ENCODE peak calls at places on chromosomes 2 and 18, in four cellular contexts. One of them, this sample, is unnamed.

GRCh38 chr2:120669971-120670370 is 65.7 kb upstream of the GLI2 start:
- DNase-seq in Caco-2: no peak
- DNase-seq in tibial nerve: no peak
- DNase-seq in ovary: no peak
- DNase-seq in this sample: no peak

GRCh38 chr2:111244864-111245263 is 124.2 kb downstream of the BCL2L11 start:
- DNase-seq in ovary: no peak
- DNase-seq in tibial nerve: no peak
- DNase-seq in Caco-2: no peak
- DNase-seq in this sample: no peak

GRCh38 chr2:206353685-206354084 is 79.2 kb downstream of the ZDBF2 start:
- DNase-seq in Caco-2: no peak
- DNase-seq in tibial nerve: no peak
- DNase-seq in ovary: no peak
- DNase-seq in this sample: no peak

GRCh38 chr2:169659314-169659713 is 34.9 kb downstream of the CFAP210 start:
- DNase-seq in Caco-2: no peak
- DNase-seq in ovary: no peak
- DNase-seq in tibial nerve: no peak
- DNase-seq in this sample: no peak

GRCh38 chr2:126887506-126887905 is 11.2 kb upstream of the TEX51 start:
- DNase-seq in Caco-2: peak; percentile 14
- DNase-seq in ovary: no peak
- DNase-seq in tibial nerve: no peak
- DNase-seq in this sample: no peak

GRCh38 chr2:43484323-43484930 is 111.4 kb downstream of the THADA start:
- DNase-seq in tibial nerve: no peak
- DNase-seq in Caco-2: no peak
- DNase-seq in ovary: no peak
- DNase-seq in this sample: peak; percentile 84

GRCh38 chr2:167333245-167333644 is 445.0 kb downstream of the XIRP2 start:
- DNase-seq in tibial nerve: no peak
- DNase-seq in Caco-2: no peak
- DNase-seq in ovary: no peak
- DNase-seq in this sample: peak; percentile 3

GRCh38 chr2:237743024-237743423 is 55.6 kb upstream of the RBM44 start:
- DNase-seq in tibial nerve: no peak
- DNase-seq in ovary: no peak
- DNase-seq in Caco-2: no peak
- DNase-seq in this sample: no peak

GRCh38 chr18:45517181-45517741 is 98.0 kb upstream of the SLC14A2 start:
- DNase-seq in Caco-2: no peak
- DNase-seq in ovary: no peak
- DNase-seq in tibial nerve: peak; percentile 64
- DNase-seq in this sample: no peak

GRCh38 chr2:222671259-222672067 is at the start of gene MOGAT1:
- DNase-seq in Caco-2: peak; percentile 74
- DNase-seq in ovary: no peak
- DNase-seq in tibial nerve: no peak
- DNase-seq in this sample: no peak

GRCh38 chr18:47795448-47795843 is 135.0 kb downstream of the SMAD2 start:
- DNase-seq in ovary: peak; percentile 18
- DNase-seq in tibial nerve: no peak
- DNase-seq in Caco-2: no peak
- DNase-seq in this sample: no peak

GRCh38 chr2:230411484-230412368 is 4.3 kb upstream of the SP100 start:
- DNase-seq in Caco-2: peak; percentile 51
- DNase-seq in ovary: peak; percentile 60
- DNase-seq in tibial nerve: peak; percentile 42
- DNase-seq in this sample: peak; percentile 56

GRCh38 chr2:215435261-215435808 is 533 bp downstream of the FN1 start:
- DNase-seq in ovary: peak; percentile 45
- DNase-seq in Caco-2: no peak
- DNase-seq in tibial nerve: no peak
- DNase-seq in this sample: peak; percentile 59

GRCh38 chr2:132607407-132607806 is 62.6 kb downstream of the LYPD1 start:
- DNase-seq in tibial nerve: no peak
- DNase-seq in ovary: no peak
- DNase-seq in Caco-2: no peak
- DNase-seq in this sample: no peak

GRCh38 chr18:45245036-45245638 is 370.1 kb upstream of the SLC14A2 start:
- DNase-seq in Caco-2: no peak
- DNase-seq in ovary: no peak
- DNase-seq in tibial nerve: no peak
- DNase-seq in this sample: peak; percentile 33

GRCh38 chr2:120497261-120497977 is 151.5 kb downstream of the INHBB start:
- DNase-seq in Caco-2: no peak
- DNase-seq in tibial nerve: no peak
- DNase-seq in ovary: no peak
- DNase-seq in this sample: no peak

DNA sequence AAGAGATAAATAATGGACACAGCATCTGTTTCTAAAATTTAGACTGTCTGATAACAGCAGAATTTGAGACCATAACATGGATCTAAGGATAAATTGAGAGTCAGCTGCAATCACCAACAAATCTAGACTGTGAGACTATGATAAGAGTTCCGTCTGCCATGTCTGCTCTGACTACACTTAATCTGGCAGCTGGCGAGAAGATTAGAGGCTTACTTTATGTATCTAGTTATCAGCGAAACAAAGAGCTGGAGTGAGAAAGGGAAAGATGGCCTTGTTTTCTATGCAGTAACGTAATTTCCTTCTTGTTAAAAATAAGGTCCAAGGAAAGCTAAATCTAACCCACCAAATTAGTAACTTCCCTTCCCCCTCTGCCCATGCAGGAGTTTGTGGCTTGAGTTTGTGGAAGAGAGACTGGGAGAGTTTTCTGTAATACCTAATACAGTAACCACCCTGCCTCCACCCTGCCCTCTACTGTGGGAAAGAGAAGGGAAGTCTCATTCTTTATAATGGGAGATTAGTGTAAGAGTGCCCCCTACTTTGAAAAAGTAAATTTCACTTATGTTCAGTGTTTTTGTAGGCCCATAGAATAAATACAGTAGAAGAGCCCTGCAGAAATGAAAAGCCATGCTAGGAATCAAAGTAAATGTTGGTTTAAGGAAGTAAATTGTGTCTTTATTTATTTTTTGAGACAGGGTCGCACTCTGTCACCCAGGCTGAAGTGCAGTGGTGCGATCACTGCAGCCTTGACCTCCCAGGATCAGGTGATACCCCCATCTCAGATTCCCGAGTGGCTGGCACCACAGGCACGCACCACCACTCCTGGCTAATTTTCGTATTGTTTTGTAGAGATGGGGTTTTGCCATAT is 27.5 kb downstream of the EML4 start:
- DNase-seq in Caco-2: peak; percentile 68
- DNase-seq in ovary: no peak
- DNase-seq in tibial nerve: peak; percentile 19
- DNase-seq in this sample: peak; percentile 85
- H3K4me3 ChIP-seq in Caco-2: no peak overlapping the region
- H3K4me3 ChIP-seq in ovary: no peak overlapping the region
- H3K4me3 ChIP-seq in tibial nerve: no peak overlapping the region
- H3K4me3 ChIP-seq in this sample: peak overlapping the region; percentile 41

GRCh38 chr2:156341482-156342251 is 9.1 kb upstream of the NR4A2 start:
- DNase-seq in ovary: peak; percentile 96
- DNase-seq in tibial nerve: peak; percentile 85
- DNase-seq in Caco-2: peak; percentile 92
- DNase-seq in this sample: peak; percentile 95

GRCh38 chr2:156339866-156340265 is 7.3 kb upstream of the NR4A2 start:
- DNase-seq in ovary: no peak
- DNase-seq in Caco-2: no peak
- DNase-seq in tibial nerve: no peak
- DNase-seq in this sample: no peak

GRCh38 chr2:156340818-156341481 is 8.4 kb upstream of the NR4A2 start:
- DNase-seq in Caco-2: no peak
- DNase-seq in ovary: no peak
- DNase-seq in tibial nerve: no peak
- DNase-seq in this sample: no peak

GRCh38 chr2:156339110-156339847 is 6.8 kb upstream of the NR4A2 start:
- DNase-seq in Caco-2: no peak
- DNase-seq in tibial nerve: no peak
- DNase-seq in ovary: no peak
- DNase-seq in this sample: no peak

GRCh38 chr2:156340377-156340776 is 7.9 kb upstream of the NR4A2 start:
- DNase-seq in tibial nerve: no peak
- DNase-seq in Caco-2: no peak
- DNase-seq in ovary: no peak
- DNase-seq in this sample: no peak
- H3K4me1 ChIP-seq in tibial nerve: peaks cover 11% of the 10 kb centered on the region
- H3K4me1 ChIP-seq in Caco-2: peaks cover 9% of the 10 kb centered on the region
- H3K4me1 ChIP-seq in ovary: no peaks in the 10 kb centered on the region
- H3K4me1 ChIP-seq in this sample: peaks cover 6% of the 10 kb centered on the region

GRCh38 chr2:26579723-26580040 is 61.5 kb downstream of the CIB4 start:
- DNase-seq in Caco-2: no peak
- DNase-seq in ovary: no peak
- DNase-seq in tibial nerve: no peak
- DNase-seq in this sample: no peak

GRCh38 chr2:26580751-26581150 is 60.4 kb downstream of the CIB4 start:
- DNase-seq in tibial nerve: no peak
- DNase-seq in Caco-2: no peak
- DNase-seq in ovary: no peak
- DNase-seq in this sample: no peak

GRCh38 chr2:26581266-26581990 is 59.7 kb downstream of the CIB4 start:
- DNase-seq in Caco-2: no peak
- DNase-seq in ovary: no peak
- DNase-seq in tibial nerve: no peak
- DNase-seq in this sample: no peak

GRCh38 chr2:26579025-26579722 is 62.0 kb downstream of the CIB4 start:
- DNase-seq in ovary: no peak
- DNase-seq in tibial nerve: no peak
- DNase-seq in Caco-2: no peak
- DNase-seq in this sample: no peak

GRCh38 chr2:26580151-26580550 is 61.0 kb downstream of the CIB4 start:
- DNase-seq in tibial nerve: no peak
- DNase-seq in ovary: no peak
- DNase-seq in Caco-2: no peak
- DNase-seq in this sample: no peak
- H3K27me3 ChIP-seq in tibial nerve: no peaks in the 10 kb centered on the region
- H3K27me3 ChIP-seq in ovary: no peaks in the 10 kb centered on the region
- H3K27me3 ChIP-seq in Caco-2: peaks cover 2% of the 10 kb centered on the region
- H3K27me3 ChIP-seq in this sample: peaks cover 45% of the 10 kb centered on the region

GRCh38 chr2:172100080-172101007 is 2.4 kb downstream of the DLX2 start:
- DNase-seq in Caco-2: peak; percentile 44
- DNase-seq in tibial nerve: no peak
- DNase-seq in ovary: no peak
- DNase-seq in this sample: no peak
- H3K4me3 ChIP-seq in Caco-2: no peak overlapping the region
- H3K4me3 ChIP-seq in tibial nerve: no peak overlapping the region
- H3K4me3 ChIP-seq in ovary: no peak overlapping the region
- H3K4me3 ChIP-seq in this sample: no peak overlapping the region

GRCh38 chr2:105796131-105796638 is 51.5 kb downstream of the NCK2 start:
- DNase-seq in ovary: no peak
- DNase-seq in tibial nerve: no peak
- DNase-seq in Caco-2: no peak
- DNase-seq in this sample: no peak

GRCh38 chr2:105797298-105797819 is 52.6 kb downstream of the NCK2 start:
- DNase-seq in ovary: no peak
- DNase-seq in Caco-2: no peak
- DNase-seq in tibial nerve: peak; percentile 31
- DNase-seq in this sample: no peak

GRCh38 chr2:105794926-105795574 is 50.3 kb downstream of the NCK2 start:
- DNase-seq in Caco-2: no peak
- DNase-seq in tibial nerve: no peak
- DNase-seq in ovary: no peak
- DNase-seq in this sample: no peak

GRCh38 chr2:105796791-105797190 is 52.1 kb downstream of the NCK2 start:
- DNase-seq in Caco-2: no peak
- DNase-seq in tibial nerve: no peak
- DNase-seq in ovary: no peak
- DNase-seq in this sample: no peak

DNA sequence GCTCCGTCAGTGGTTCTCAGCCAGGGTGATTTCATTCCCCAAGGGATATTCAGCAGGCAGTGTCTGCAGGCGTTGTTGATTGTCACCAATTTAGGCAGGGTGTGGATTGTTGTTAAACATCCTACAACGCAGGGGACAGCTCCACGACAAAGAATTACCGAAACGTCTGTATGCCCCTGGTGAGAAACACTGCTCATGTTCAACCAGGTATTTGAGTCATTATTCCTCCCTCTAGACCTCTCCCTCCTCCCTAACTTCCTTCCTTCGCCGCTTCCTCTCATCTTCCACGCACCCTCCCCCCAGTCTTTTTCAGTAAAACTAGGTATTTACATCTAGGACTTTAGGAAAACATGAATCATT is 50.8 kb downstream of the NCK2 start:
- DNase-seq in Caco-2: no peak
- DNase-seq in ovary: no peak
- DNase-seq in tibial nerve: no peak
- DNase-seq in this sample: no peak
- H3K4me1 ChIP-seq in Caco-2: peaks cover 23% of the 10 kb centered on the region
- H3K4me1 ChIP-seq in ovary: peaks cover 15% of the 10 kb centered on the region
- H3K4me1 ChIP-seq in tibial nerve: peaks cover 49% of the 10 kb centered on the region
- H3K4me1 ChIP-seq in this sample: no peaks in the 10 kb centered on the region